ENCODE peak calls at places on chromosomes 4 and X, in four cellular contexts. I, S, F and P are unnamed samples.

GRCh38 chr4:52863324-52863723 is 1.2 kb downstream of the RASL11B start:
- DNase-seq in F (no peak), I (no peak), S (peak), P (no peak)

GRCh38 chr4:19780871-19781270 is 470.8 kb upstream of the SLIT2 start:
- DNase-seq in I (no peak), F (no peak), S (no peak), P (no peak)

GRCh38 chr4:67282749-67283148 is 262.6 kb downstream of the CENPC start:
- DNase-seq in F (no peak), I (no peak), S (no peak), P (no peak)

GRCh38 chrX:103779156-103779555 is 2.5 kb downstream of the PLP1 start:
- DNase-seq in I (no peak), F (peak), S (peak), P (peak)

GRCh38 chr4:28772066-28772465 is 1911.4 kb downstream of the STIM2 start:
- DNase-seq in S (no peak), F (peak), I (no peak), P (peak)

GRCh38 chr4:156374069-156374468 is 420.4 kb upstream of the CTSO start:
- DNase-seq in I (no peak), F (no peak), S (peak), P (no peak)

GRCh38 chr4:182648766-182649165 is 268.4 kb downstream of the DCTD start:
- DNase-seq in S (no peak), F (peak), I (no peak), P (peak)

GRCh38 chr4:5143940-5144339 is 92.7 kb downstream of the STK32B start:
- DNase-seq in F (no peak), I (no peak), S (no peak), P (no peak)

GRCh38 chr4:157888281-157888680 is 284.5 kb downstream of the GASK1B start:
- DNase-seq in F (no peak), S (no peak), I (no peak), P (no peak)

GRCh38 chr4:70936200-70936787 is 34.1 kb downstream of the MOB1B start:
- DNase-seq in F (no peak), I (no peak), S (no peak), P (no peak)

GRCh38 chrX:107574054-107574683 is 54.1 kb upstream of the PRPS1 start:
- DNase-seq in F (peak), S (no peak), I (no peak), P (peak)

GRCh38 chrX:1466971-1467561 is 14.4 kb upstream of the ASMTL start:
- DNase-seq in F (no peak), S (no peak), I (no peak), P (no peak)

GRCh38 chrX:41734530-41734929 is 10.5 kb downstream of the GPR82 start:
- DNase-seq in I (no peak), F (peak), S (peak), P (peak)

GRCh38 chr4:153518637-153519384 is 52.7 kb downstream of the TMEM131L start:
- DNase-seq in S (no peak), F (peak), I (no peak), P (no peak)
- H3K4me3 ChIP-seq in S (no peak), F (no peak), I (no peak), P (no peak)

DNA sequence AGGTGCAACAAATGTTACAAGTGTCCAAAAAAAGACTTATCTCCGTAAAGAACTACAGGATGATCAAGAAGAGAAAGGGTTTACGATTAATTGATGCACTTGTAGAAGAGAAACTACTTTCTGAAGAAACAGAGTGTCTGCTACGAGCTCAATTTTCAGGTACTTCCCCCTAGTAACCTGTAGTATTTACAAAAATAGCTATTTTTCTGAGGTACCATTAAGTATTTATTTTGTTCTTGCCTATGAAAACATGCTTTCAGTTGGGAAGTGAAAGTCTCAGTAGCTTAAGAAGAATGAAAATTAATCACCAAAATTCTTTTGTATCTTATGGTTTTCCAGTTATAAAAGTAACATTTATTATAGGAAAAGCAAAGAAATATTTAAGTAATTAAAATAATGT is 5.9 kb downstream of the THAP9 start:
- DNase-seq in I (no peak), S (no peak), F (no peak), P (no peak)
- TF ChIP-seq CTCF in I (no peak), S (no peak), F (no peak), P (no peak)

GRCh38 chr4:88765729-88766128 is 68.1 kb upstream of the NAP1L5 start:
- DNase-seq in S (no peak), I (no peak), F (peak), P (peak)
- H3K4me3 ChIP-seq in S (no peak), I (no peak), F (no peak), P (no peak)

DNA sequence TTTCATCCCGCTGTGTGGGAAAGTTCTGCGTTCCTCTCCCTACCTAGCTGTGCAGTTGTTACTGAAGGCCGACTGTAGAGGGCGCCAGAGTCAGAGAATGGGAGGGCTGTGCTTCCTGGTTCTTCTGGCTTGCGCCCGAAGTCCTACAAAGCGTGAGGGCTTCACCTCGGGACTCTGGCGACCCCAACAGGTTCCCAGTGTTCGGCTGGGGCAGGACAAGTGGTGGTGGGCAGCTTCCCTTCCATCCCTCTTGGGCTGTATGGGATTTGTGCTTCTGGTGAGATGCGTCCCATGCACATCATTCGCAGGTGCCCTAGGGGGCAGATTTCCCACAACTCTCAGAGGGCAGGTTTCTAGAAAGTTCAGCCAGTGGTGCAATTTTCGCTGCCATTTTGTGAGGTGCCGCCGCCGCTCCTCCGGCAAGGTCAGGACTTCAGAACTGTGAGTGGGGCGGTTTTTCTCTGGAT is 27.3 kb downstream of the CT45A3 start:
- DNase-seq in F (no peak), I (no peak), S (peak), P (peak)
- TF ChIP-seq CTCF in F (peak), I (no peak), S (peak), P (peak)

DNA sequence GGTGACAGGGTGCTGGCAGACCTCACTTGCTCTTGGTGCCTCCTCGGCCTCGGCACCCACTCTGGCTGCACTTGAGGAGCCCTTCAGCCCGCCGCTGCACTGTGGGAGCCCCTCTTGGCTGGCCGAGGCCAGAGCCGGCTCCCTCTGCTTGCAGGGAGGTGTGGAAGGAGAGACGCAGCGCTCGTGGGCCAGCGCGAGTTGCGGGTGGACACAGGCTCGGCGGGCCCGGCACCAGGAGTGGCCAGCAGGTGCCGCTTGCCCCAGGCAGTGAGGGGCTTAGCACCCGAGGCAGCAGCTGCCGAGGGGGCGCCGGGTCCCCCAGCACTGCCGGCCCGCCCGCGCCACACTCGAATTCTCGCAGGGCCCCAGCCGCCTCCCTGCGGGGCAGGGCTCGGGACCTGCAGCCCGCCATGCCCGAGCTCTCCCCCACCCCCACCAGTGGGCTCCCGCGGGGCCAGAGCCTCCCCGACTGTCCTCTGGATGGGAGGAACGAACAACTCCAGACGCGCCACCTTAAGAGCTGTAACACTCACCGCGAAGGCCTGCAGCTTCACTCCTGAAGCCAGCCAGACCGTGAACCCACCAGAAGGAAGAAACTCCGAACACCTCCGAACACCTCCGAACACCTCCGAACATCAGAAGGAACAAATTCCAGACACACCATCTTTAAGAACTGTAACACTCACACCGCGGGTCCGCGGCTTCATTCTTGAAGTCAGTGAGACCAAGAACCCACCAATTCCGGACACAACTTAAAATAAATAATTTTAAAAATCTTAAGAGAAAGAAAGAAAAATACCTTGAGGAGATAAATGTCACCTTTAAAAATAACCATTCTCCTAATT is 311.1 kb upstream of the SLC7A11 start:
- DNase-seq in F (no peak), I (no peak), S (no peak), P (no peak)
- H3K4me3 ChIP-seq in F (no peak), I (no peak), S (no peak), P (no peak)

DNA sequence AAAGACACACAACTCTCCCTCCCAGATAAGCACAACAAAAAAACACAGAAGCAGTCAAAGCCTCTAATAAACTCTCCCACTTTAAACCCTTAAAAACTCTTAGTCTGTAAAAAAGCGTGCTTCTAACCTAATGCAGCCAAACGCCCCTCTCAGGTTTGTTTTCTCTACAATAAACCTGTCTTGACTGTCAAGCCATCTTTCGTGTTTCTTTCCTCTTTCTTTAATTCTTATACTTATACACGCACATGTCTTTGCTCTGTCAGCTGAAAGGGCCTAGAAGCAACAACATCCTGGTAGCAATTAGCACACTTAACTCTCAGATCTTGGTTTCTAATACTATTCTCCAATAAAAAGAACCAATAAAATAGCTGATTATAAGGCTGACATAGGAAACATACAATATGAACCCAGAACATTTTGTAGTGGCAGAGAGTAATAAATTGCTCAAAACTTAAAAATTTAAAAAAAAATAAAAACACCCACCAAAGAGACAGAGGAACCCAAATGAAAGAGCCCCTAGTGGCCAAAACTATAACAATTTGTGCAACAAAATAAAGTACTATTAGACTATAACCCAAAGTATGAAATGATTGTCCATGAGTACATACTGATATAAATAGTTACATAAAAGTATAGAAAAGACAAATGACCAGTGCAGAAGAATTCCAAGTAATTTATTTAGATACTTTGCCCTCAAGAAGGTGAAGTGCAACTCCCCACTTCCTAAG is 440.4 kb upstream of the ADGRL3 start:
- DNase-seq in S (no peak), I (no peak), F (no peak), P (no peak)
- TF ChIP-seq CTCF in S (peak), I (no peak), F (peak), P (peak)

GRCh38 chrX:71958281-71958675 is 47.6 kb downstream of the NHSL2 start:
- DNase-seq in I (no peak), S (peak), F (peak), P (no peak)
- H3K4me3 ChIP-seq in I (no peak), S (peak), F (no peak), P (no peak)

DNA sequence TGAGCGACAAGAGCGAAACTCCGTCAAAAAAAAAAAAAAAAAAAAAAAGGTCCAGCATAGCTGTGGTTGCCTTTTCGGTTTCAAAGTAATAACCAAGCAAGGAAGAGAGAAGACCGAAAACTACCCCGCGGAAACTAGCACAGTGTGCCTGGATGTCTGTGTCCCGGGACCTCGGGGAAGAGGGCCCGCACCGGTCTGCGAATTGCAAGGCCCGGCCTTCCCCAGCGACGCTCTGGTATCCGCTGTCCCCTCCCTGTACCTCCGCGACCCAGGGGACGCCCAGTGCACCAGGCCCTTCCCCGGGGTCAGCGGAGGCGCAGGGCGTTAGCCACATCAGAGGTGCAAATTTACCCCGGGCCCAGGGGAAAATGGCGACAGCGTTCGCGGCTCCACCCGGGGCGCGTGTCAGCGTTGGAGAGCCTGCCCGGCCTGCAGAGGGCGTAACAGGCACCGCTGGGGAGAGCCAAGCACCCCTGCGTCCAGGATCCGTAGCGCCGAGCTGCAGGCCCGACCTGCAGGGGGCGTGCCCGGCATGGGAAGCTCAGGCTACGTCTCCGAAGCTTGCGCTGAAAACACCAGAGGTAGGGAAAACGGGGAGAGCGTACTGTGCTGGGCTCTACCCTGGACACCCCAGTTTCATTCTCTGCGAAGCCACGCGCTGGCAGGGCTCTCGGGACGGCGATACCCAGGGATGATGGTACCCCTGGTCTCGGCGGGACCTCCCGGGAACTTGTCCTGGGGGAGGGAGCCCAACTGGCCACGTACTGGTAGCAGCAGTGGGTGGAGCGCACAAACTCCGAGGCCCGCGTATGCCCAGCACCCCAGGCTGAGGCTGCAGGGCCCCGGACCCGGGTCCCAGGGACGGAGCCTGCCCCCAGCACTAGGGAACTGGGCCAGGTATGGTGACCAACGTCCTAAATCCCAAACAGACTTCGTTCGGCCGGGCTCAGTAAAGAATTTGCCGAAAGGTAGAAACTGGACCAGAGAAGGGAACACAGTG is 16.2 kb downstream of the NKX6-1 start:
- DNase-seq in S (peak), I (no peak), F (peak), P (peak)
- TF ChIP-seq CTCF in S (peak), I (no peak), F (peak), P (peak)

GRCh38 chr4:186651181-186651603 is 72.5 kb downstream of the FAT1 start:
- DNase-seq in F (no peak), S (peak), I (no peak), P (no peak)
- H3K4me3 ChIP-seq in F (no peak), S (peak), I (no peak), P (peak)

GRCh38 chrX:34365482-34365881 is 233.4 kb upstream of the FAM47A start:
- DNase-seq in I (no peak), F (peak), S (peak), P (peak)
- TF ChIP-seq CTCF in I (peak), F (peak), S (peak), P (peak)